ENCODE peak calls at places on chromosomes 16 and 17, in seven cellular contexts. Q is activated naive CD4-positive, alpha-beta T cell treated with anti-CD3 and anti-CD28 coated beads for 36 hours; X is NCI-H1105 treated with DMSO at 0.1 percent for 48 hours; T is BJ; M is stimulated activated CD4-positive, alpha-beta T cell treated with anti-CD3 and anti-CD28 coated beads, Interleukin-15, amount 100 ng/mL, for 1 hour; L is AG09309; D is pancreas. P is an unnamed sample.

GRCh38 chr16:24852281-24852721 is 6.5 kb downstream of the SLC5A11 start:
- DNase-seq in X (no peak), T (no peak), Q (no peak), L (no peak), M (no peak), D (no peak), P (no peak)

GRCh38 chr16:81696136-81696958 is 82.7 kb upstream of the PLCG2 start:
- DNase-seq in M (no peak), L (no peak), Q (no peak), D (peak; percentile 8), X (no peak), T (no peak), P (no peak)

GRCh38 chr17:2094891-2095535 is 40.1 kb downstream of the HIC1 start:
- DNase-seq in X (peak; percentile 4), T (no peak), M (no peak), L (no peak), Q (no peak), D (peak; percentile 82), P (peak; percentile 62)

GRCh38 chr17:75823257-75824041 is 20.8 kb downstream of the UNC13D start:
- DNase-seq in Q (no peak), D (peak; percentile 76), X (no peak), T (no peak), M (no peak), L (no peak), P (no peak)

GRCh38 chr17:70050931-70051330 is 24.1 kb upstream of the KCNJ16 start:
- DNase-seq in M (no peak), L (no peak), X (no peak), Q (no peak), D (no peak), T (no peak), P (no peak)

GRCh38 chr16:71373073-71373472 is 14.6 kb downstream of the CALB2 start:
- DNase-seq in Q (no peak), T (no peak), M (no peak), X (no peak), D (no peak), L (no peak), P (peak; percentile 65)

GRCh38 chr17:79009397-79010303 is at the start of gene CANT1:
- DNase-seq in L (no peak), M (peak; percentile 74), X (peak; percentile 75), T (peak; percentile 33), Q (peak; percentile 86), D (peak; percentile 94), P (peak; percentile 86)

GRCh38 chr17:74754832-74755231 is 6.4 kb downstream of the NHERF1 start:
- DNase-seq in X (no peak), D (peak; percentile 31), L (no peak), Q (no peak), T (no peak), M (no peak), P (no peak)

GRCh38 chr16:89588413-89589109 is 13.0 kb downstream of the CPNE7 start:
- DNase-seq in L (no peak), D (no peak), M (no peak), X (no peak), T (no peak), Q (no peak), P (no peak)

GRCh38 chr16:65117701-65118448 is 4.0 kb downstream of the CDH11 start:
- DNase-seq in D (no peak), L (peak; percentile 70), M (no peak), Q (peak; percentile 68), T (peak; percentile 39), X (peak; percentile 75), P (peak; percentile 92)